ENCODE peak calls at places on chromosome 21, in four cellular contexts. A is MM.1S, Q is hepatocyte, D is GM23338. W is an unnamed sample. For H3K9me2, the result is how much of the 10 kb centered on the place peaks cover.

GRCh38 chr21:45294509-45295291 is 7.0 kb upstream of the POFUT2 start:
- DNase-seq in A (no peak), Q (peak), D (peak), W (peak)

GRCh38 chr21:43611598-43612369 is 47.5 kb downstream of the HSF2BP start:
- DNase-seq in A (peak), Q (peak), D (peak), W (peak)

GRCh38 chr21:44880762-44881585 is 7.5 kb upstream of the PTTG1IP start:
- DNase-seq in A (no peak), Q (no peak), D (no peak), W (peak)

GRCh38 chr21:30676737-30677136 is 34.1 kb downstream of the KRTAP20-3 start:
- DNase-seq in A (no peak), Q (no peak), D (no peak), W (no peak)

GRCh38 chr21:42460391-42461184 is 35.4 kb downstream of the RSPH1 start:
- DNase-seq in A (peak), Q (no peak), D (peak), W (no peak)

GRCh38 chr21:18970416-18970815 is 566.8 kb upstream of the TMPRSS15 start:
- DNase-seq in A (no peak), Q (no peak), D (no peak), W (no peak)

GRCh38 chr21:15190837-15191236 is 126.0 kb upstream of the NRIP1 start:
- DNase-seq in A (no peak), Q (no peak), D (no peak), W (no peak)

GRCh38 chr21:45336870-45337269 is 49.2 kb upstream of the POFUT2 start:
- DNase-seq in A (no peak), Q (no peak), D (peak), W (no peak)

GRCh38 chr21:22900511-22900910 is 1902.3 kb downstream of the NCAM2 start:
- DNase-seq in A (no peak), Q (no peak), D (no peak), W (no peak)

GRCh38 chr21:34702341-34702807 is 33.6 kb downstream of the CLIC6 start:
- DNase-seq in A (no peak), Q (no peak), D (no peak), W (peak)

GRCh38 chr21:14737922-14738321 is 191.8 kb upstream of the SAMSN1 start:
- DNase-seq in A (peak), Q (peak), D (peak), W (peak)

GRCh38 chr21:45970674-45971486 is 10.7 kb upstream of the COL6A1 start:
- DNase-seq in A (peak), Q (peak), D (peak), W (peak)

GRCh38 chr21:45440736-45441350 is 35.9 kb downstream of the COL18A1 start:
- DNase-seq in A (no peak), Q (no peak), D (no peak), W (no peak)

GRCh38 chr21:21158376-21158918 is 160.2 kb downstream of the NCAM2 start:
- DNase-seq in A (no peak), Q (no peak), D (no peak), W (no peak)

GRCh38 chr21:27425172-27425571 is 458.3 kb upstream of the ADAMTS5 start:
- DNase-seq in A (no peak), Q (no peak), D (peak), W (peak)

GRCh38 chr21:41418956-41419680 is 6.9 kb upstream of the MX1 start:
- DNase-seq in A (no peak), Q (no peak), D (no peak), W (no peak)

GRCh38 chr21:41720250-41720649 is 46.6 kb downstream of the RIPK4 start:
- DNase-seq in A (no peak), Q (no peak), D (no peak), W (no peak)

DNA sequence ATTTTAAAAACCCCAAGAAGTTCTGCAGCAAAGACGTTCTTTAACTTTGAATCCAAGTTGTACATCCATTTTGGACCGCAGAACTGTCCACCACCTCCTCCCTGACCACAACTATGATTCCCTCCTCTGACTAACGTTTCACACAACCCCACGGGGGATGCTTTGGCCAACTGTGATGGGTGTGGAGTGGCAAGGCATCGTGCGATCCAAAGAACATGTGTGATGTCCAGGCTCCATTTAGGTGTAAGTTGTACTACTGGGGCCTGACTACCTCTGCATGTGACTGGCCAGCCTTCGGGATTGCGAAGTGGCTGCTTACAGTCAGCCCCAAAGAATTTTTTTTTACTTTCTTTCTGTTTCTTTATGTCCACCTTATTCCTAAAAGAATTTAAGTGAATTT is 6.7 kb downstream of the KCNJ15 start:
- DNase-seq in A (no peak), Q (no peak), D (no peak), W (peak)
- TF ChIP-seq EZH2 in A (no peak), Q (no peak), D (no peak), W (no peak)

GRCh38 chr21:25614441-25614840 is 7.2 kb upstream of the MRPL39 start:
- DNase-seq in A (no peak), Q (no peak), D (no peak), W (no peak)

DNA sequence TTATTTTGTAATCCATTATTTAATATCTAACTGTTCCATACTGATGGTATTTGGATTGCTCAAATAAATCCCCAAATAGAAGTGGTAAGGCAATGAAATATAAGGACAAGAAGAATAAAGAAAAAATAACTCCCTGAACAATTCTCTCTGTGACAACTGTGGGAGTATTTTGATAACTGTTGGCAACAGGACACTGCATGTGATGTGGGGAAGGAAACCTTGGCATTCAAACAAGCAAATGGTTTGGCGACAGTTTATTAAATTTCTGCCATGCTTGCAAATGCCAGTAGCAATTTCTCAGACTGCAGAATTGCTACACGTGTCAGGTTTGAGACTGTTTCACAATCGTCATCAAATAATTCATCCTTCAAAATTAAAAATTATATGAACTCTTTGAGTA is 8.6 kb upstream of the MRPL39 start:
- DNase-seq in A (no peak), Q (no peak), D (no peak), W (no peak)
- H3K9me2 ChIP-seq in A (under half), Q (under half), D (under half), W (under half)

GRCh38 chr21:32705139-32705538 is 22.7 kb downstream of the SYNJ1 start:
- DNase-seq in A (no peak), Q (no peak), D (peak), W (peak)

GRCh38 chr21:32698971-32699693 is 28.7 kb downstream of the SYNJ1 start:
- DNase-seq in A (no peak), Q (peak), D (no peak), W (no peak)

GRCh38 chr21:32705901-32706300 is 21.9 kb downstream of the SYNJ1 start:
- DNase-seq in A (no peak), Q (no peak), D (no peak), W (no peak)

GRCh38 chr21:32698286-32698685 is 29.5 kb downstream of the SYNJ1 start:
- DNase-seq in A (no peak), Q (no peak), D (no peak), W (no peak)

GRCh38 chr21:32702702-32703101 is 25.1 kb downstream of the SYNJ1 start:
- DNase-seq in A (no peak), Q (peak), D (no peak), W (peak)
- TF ChIP-seq EZH2phosphoT487 in A (no peak), Q (no peak), D (no peak), W (no peak)

GRCh38 chr21:36791695-36792451 is 93.0 kb downstream of the SIM2 start:
- DNase-seq in A (no peak), Q (no peak), D (no peak), W (no peak)
- TF ChIP-seq EZH2 in A (no peak), Q (no peak), D (no peak), W (no peak)

GRCh38 chr21:33075128-33075527 is 5.2 kb downstream of the OLIG1 start:
- DNase-seq in A (no peak), Q (peak), D (peak), W (no peak)
- H3K9me2 ChIP-seq in A (under half), Q (under half), D (under half), W (under half)

GRCh38 chr21:17925900-17926299 is 106.7 kb upstream of the C21orf91 start:
- DNase-seq in A (peak), Q (peak), D (peak), W (peak)

GRCh38 chr21:17921579-17922530 is 102.7 kb upstream of the C21orf91 start:
- DNase-seq in A (no peak), Q (peak), D (no peak), W (peak)

GRCh38 chr21:17929514-17929913 is 110.4 kb upstream of the C21orf91 start:
- DNase-seq in A (no peak), Q (no peak), D (no peak), W (no peak)

GRCh38 chr21:17930102-17930501 is 110.9 kb upstream of the C21orf91 start:
- DNase-seq in A (no peak), Q (no peak), D (no peak), W (no peak)

GRCh38 chr21:17925000-17925610 is 105.9 kb upstream of the C21orf91 start:
- DNase-seq in A (peak), Q (peak), D (peak), W (peak)
- TF ChIP-seq EZH2phosphoT487 in A (no peak), Q (no peak), D (no peak), W (no peak)